ENCODE peak calls at places on chromosomes 1 and 21, in eight cellular contexts. G, F, P, I, M, W, N and Q are unnamed samples.
A peak's percentile ranks its signal among the peaks of the same experiment; 100 is the strongest.

GRCh38 chr1:6962956-6963915 is 178.0 kb downstream of the CAMTA1 start:
- DNase-seq in G (peak; percentile 54), F (peak; percentile 81), P (no peak), I (peak; percentile 88), M (peak; percentile 99), W (no peak), N (peak; percentile 58), Q (peak; percentile 89)

GRCh38 chr1:87131809-87132663 is 196.6 kb upstream of the LMO4 start:
- DNase-seq in G (peak; percentile 82), F (peak; percentile 72), P (peak; percentile 61), I (peak; percentile 84), M (peak; percentile 87), W (peak; percentile 87), N (peak; percentile 83), Q (peak; percentile 87)

GRCh38 chr1:59673575-59674467 is 140.9 kb upstream of the HOOK1 start:
- DNase-seq in G (peak; percentile 88), F (no peak), P (no peak), I (no peak), M (no peak), W (no peak), N (no peak), Q (peak; percentile 70)

GRCh38 chr1:223285452-223285851 is 78.5 kb downstream of the SUSD4 start:
- DNase-seq in G (no peak), F (no peak), P (no peak), I (no peak), M (no peak), W (no peak), N (no peak), Q (no peak)

GRCh38 chr1:76084029-76084627 is 9.6 kb downstream of the ST6GALNAC3 start:
- DNase-seq in G (no peak), F (no peak), P (no peak), I (no peak), M (no peak), W (no peak), N (no peak), Q (no peak)

GRCh38 chr1:57202254-57202653 is 221.6 kb downstream of the DAB1 start:
- DNase-seq in G (no peak), F (no peak), P (no peak), I (no peak), M (no peak), W (no peak), N (no peak), Q (no peak)

GRCh38 chr1:150165622-150166612 is 16.2 kb downstream of the PLEKHO1 start:
- DNase-seq in G (no peak), F (peak; percentile 65), P (peak; percentile 42), I (peak; percentile 43), M (peak; percentile 83), W (peak; percentile 80), N (peak; percentile 78), Q (no peak)

GRCh38 chr21:17848228-17848627 is 29.1 kb upstream of the C21orf91 start:
- DNase-seq in G (no peak), F (peak; percentile 94), P (no peak), I (no peak), M (no peak), W (peak; percentile 34), N (no peak), Q (peak; percentile 73)

GRCh38 chr1:245310605-245311531 is 156.1 kb downstream of the KIF26B start:
- DNase-seq in G (peak; percentile 53), F (peak; percentile 74), P (no peak), I (no peak), M (peak; percentile 10), W (peak; percentile 68), N (peak; percentile 4), Q (peak; percentile 56)

GRCh38 chr1:170807432-170807831 is 127.9 kb upstream of the MROH9 start:
- DNase-seq in G (no peak), F (peak; percentile 3), P (no peak), I (no peak), M (no peak), W (no peak), N (no peak), Q (no peak)

GRCh38 chr1:150162862-150163706 is 13.4 kb downstream of the PLEKHO1 start:
- DNase-seq in G (peak; percentile 90), F (peak; percentile 100), P (peak; percentile 49), I (peak; percentile 87), M (peak; percentile 93), W (peak; percentile 90), N (peak; percentile 49), Q (peak; percentile 96)

GRCh38 chr1:3065396-3065795 is 3.6 kb upstream of the PRDM16 start:
- DNase-seq in G (peak; percentile 28), F (no peak), P (no peak), I (peak; percentile 6), M (no peak), W (no peak), N (no peak), Q (no peak)

GRCh38 chr1:18109058-18109755 is 1.6 kb downstream of the IGSF21 start:
- DNase-seq in G (no peak), F (no peak), P (no peak), I (no peak), M (no peak), W (no peak), N (no peak), Q (no peak)
- H3K4me3 ChIP-seq in G (no peak overlapping the region), F (no peak overlapping the region), P (no peak overlapping the region), I (no peak overlapping the region), M (no peak overlapping the region), W (no peak overlapping the region), N (no peak overlapping the region), Q (no peak overlapping the region)

GRCh38 chr1:166368030-166368429 is 201.2 kb upstream of the FAM78B start:
- DNase-seq in G (no peak), F (no peak), P (no peak), I (no peak), M (no peak), W (no peak), N (no peak), Q (no peak)
- H3K4me3 ChIP-seq in G (no peak overlapping the region), F (no peak overlapping the region), P (no peak overlapping the region), I (no peak overlapping the region), M (no peak overlapping the region), W (no peak overlapping the region), N (no peak overlapping the region), Q (no peak overlapping the region)

DNA sequence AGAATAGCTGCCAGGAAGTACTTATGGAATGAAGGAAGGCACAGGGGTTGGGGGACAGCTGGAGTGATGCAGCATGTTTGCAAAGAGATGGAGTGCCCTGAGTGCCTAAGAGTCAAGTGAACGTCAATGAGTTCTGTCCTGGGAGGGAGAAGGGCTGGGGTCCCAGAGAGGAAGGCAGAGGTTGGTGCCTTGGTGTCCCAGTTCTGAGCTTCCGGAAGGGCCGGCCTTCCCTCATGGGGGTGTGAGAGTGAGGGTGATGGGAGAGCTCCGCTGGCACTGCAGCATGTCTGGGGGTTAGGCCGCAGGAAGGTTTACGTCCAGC is 17.6 kb downstream of the NES start:
- DNase-seq in G (no peak), F (no peak), P (no peak), I (no peak), M (no peak), W (no peak), N (no peak), Q (no peak)
- H3K4me3 ChIP-seq in G (peak overlapping the region; percentile 23), F (no peak overlapping the region), P (peak overlapping the region; percentile 37), I (no peak overlapping the region), M (no peak overlapping the region), W (peak overlapping the region; percentile 59), N (no peak overlapping the region), Q (no peak overlapping the region)

DNA sequence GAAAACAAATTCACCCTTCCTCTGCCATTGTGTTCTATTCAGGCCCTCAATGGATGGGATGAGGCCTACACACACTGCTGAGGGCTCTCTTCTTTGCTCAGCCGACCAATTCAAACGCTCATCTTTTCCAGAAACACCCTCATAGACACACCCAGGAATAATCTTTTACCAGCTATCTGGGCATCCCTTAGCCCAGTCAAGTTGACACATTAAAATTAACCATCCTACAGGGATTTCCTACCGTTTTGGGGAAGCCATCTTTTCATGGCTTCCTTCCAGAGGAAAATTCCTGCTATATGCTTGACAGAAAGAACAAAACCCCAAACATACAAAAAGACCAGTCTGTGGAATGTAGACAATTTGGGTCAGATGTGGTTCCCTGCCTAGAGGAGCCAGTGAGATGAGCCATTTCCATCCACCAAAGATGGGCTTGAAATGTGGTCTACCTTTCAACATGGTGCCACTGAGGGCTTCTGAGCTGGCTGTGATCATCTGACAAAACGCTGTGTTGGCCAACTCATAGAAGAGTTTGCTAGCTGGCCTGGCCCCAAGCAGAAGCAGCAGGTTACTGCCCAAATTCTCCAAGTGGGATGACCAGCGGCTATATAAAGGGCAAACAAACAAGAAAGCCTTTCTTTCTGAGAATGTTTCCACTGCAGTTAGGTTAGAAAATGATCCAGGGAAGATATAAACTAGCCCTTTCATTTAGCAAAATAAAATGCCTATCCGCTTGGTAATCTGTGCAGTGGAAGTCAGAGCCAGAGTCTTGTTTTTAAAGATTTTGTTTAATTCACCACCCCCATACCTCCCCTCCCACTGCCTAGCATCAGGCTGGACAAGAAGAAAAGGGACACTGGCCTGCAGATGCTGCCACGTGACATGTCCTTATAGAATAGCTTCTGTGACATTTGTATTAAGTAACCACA is 69.1 kb upstream of the MRPS6 start:
- DNase-seq in G (no peak), F (no peak), P (no peak), I (peak; percentile 37), M (no peak), W (no peak), N (no peak), Q (no peak)
- H3K4me3 ChIP-seq in G (no peak overlapping the region), F (no peak overlapping the region), P (no peak overlapping the region), I (no peak overlapping the region), M (no peak overlapping the region), W (no peak overlapping the region), N (no peak overlapping the region), Q (no peak overlapping the region)

GRCh38 chr1:167708940-167709389 is 12.8 kb upstream of the MPZL1 start:
- DNase-seq in G (no peak), F (no peak), P (no peak), I (no peak), M (no peak), W (peak; percentile 95), N (peak; percentile 48), Q (no peak)
- H3K4me3 ChIP-seq in G (no peak overlapping the region), F (no peak overlapping the region), P (no peak overlapping the region), I (no peak overlapping the region), M (no peak overlapping the region), W (no peak overlapping the region), N (no peak overlapping the region), Q (no peak overlapping the region)

GRCh38 chr1:30907641-30908445 is 715 bp downstream of the SDC3 start:
- DNase-seq in G (no peak), F (no peak), P (no peak), I (no peak), M (no peak), W (peak; percentile 26), N (no peak), Q (peak; percentile 76)
- H3K4me3 ChIP-seq in G (peak overlapping the region; percentile 63), F (peak overlapping the region; percentile 63), P (peak overlapping the region; percentile 57), I (peak overlapping the region; percentile 92), M (peak overlapping the region; percentile 45), W (peak overlapping the region; percentile 82), N (no peak overlapping the region), Q (peak overlapping the region; percentile 76)

DNA sequence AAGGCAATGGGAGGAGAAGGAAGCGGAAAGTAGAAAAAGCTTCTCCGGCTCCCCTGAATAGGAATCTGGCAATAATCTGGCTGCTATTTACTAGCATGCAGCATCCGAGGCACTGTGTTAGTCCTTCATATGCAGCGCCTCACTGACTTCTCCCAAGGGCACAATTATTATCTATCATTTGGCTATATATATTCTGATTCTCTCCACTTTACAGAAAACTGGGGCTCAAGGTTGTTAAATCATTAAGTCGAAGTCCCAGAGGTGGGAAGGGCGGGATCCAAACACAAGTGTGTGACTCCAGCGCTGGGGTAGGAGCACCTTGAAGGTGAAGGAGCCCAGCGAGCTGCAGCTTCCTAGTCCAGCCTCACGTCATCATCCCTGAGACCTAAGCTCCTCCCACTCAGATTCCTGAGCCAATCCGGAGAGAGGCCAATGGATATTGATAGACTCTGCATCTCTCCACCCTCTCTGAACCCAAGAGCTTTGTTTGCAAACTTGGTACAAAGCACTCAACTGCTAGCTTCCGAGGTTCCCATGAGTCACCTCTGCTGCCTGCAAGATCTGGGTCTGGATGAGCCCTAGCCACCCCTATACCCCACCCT is 16.6 kb upstream of the EYA3 start:
- DNase-seq in G (peak; percentile 54), F (peak; percentile 79), P (peak; percentile 67), I (peak; percentile 31), M (peak; percentile 62), W (peak; percentile 62), N (no peak), Q (no peak)
- H3K4me3 ChIP-seq in G (peak overlapping the region; percentile 34), F (no peak overlapping the region), P (no peak overlapping the region), I (peak overlapping the region; percentile 33), M (no peak overlapping the region), W (peak overlapping the region; percentile 2), N (no peak overlapping the region), Q (peak overlapping the region; percentile 18)